ENCODE peak calls at places on chromosomes 7 and 10, in nine cellular contexts. I is stimulated activated CD4-positive, alpha-beta T cell treated with anti-CD3 and anti-CD28 coated beads, Interleukin-2, amount 100 ng/mL, for 24 hours; Y is nephron progenitor cell; V is substantia nigra; O is LHCN-M2; C is left cardiac atrium; H is Panc1; Q is SJSA1; G is uterus. W is an unnamed sample.

GRCh38 chr7:159088016-159088865 is 56.4 kb downstream of the VIPR2 start:
- DNase-seq in O (no peak), I (no peak), H (no peak), V (no peak), G (no peak), Y (no peak), Q (no peak), C (no peak), W (no peak)

GRCh38 chr10:51260376-51260775 is 186.1 kb downstream of the PRKG1 start:
- DNase-seq in G (no peak), C (no peak), O (no peak), H (no peak), Q (no peak), Y (no peak), V (no peak), I (no peak), W (no peak)

GRCh38 chr7:68629-69028 is 123.7 kb upstream of the FAM20C start:
- DNase-seq in Q (peak), I (no peak), H (no peak), G (no peak), Y (no peak), V (no peak), O (no peak), C (peak), W (no peak)

GRCh38 chr7:133355325-133355708 is 102.4 kb downstream of the EXOC4 start:
- DNase-seq in H (no peak), I (no peak), V (no peak), G (no peak), Q (no peak), Y (no peak), O (peak), C (no peak), W (no peak)

GRCh38 chr10:48197236-48197899 is 77.1 kb downstream of the FRMPD2 start:
- DNase-seq in C (no peak), O (no peak), I (no peak), G (no peak), Y (no peak), Q (no peak), H (no peak), V (no peak), W (no peak)

GRCh38 chr7:136523581-136523980 is 344.9 kb upstream of the CHRM2 start:
- DNase-seq in Q (no peak), C (no peak), Y (no peak), G (no peak), V (no peak), I (no peak), H (no peak), O (peak), W (no peak)

GRCh38 chr10:105024184-105024583 is 383.1 kb downstream of the SORCS3 start:
- DNase-seq in O (no peak), Q (no peak), G (no peak), V (no peak), I (no peak), H (no peak), Y (no peak), C (no peak), W (no peak)

GRCh38 chr10:97292097-97292861 is at the start of gene ARHGAP19:
- DNase-seq in O (peak), C (peak), I (peak), Q (peak), Y (peak), V (peak), G (peak), H (peak), W (peak)

GRCh38 chr10:100362570-100363496 is 15.8 kb downstream of the SCD start:
- DNase-seq in C (no peak), G (no peak), I (no peak), Y (no peak), H (no peak), O (no peak), Q (no peak), V (no peak), W (no peak)

GRCh38 chr10:129851941-129852650 is 112.0 kb downstream of the EBF3 start:
- DNase-seq in I (no peak), O (no peak), C (no peak), Y (no peak), V (no peak), H (no peak), Q (no peak), G (no peak), W (no peak)

GRCh38 chr10:97332586-97333350 is 1.8 kb downstream of the FRAT2 start:
- DNase-seq in Q (no peak), I (no peak), O (peak), C (peak), V (peak), G (peak), Y (peak), H (peak), W (peak)

GRCh38 chr7:74412603-74413002 is 41.1 kb upstream of the GTF2IRD1 start:
- DNase-seq in O (peak), I (no peak), C (no peak), G (no peak), H (no peak), Y (no peak), V (no peak), Q (no peak), W (no peak)

GRCh38 chr10:49187950-49188761 is at the start of gene TMEM273:
- DNase-seq in O (peak), H (no peak), V (peak), G (peak), C (peak), Q (no peak), I (no peak), Y (no peak), W (peak)

GRCh38 chr10:77800320-77800719 is 126.2 kb downstream of the DLG5 start:
- DNase-seq in I (no peak), Q (no peak), G (no peak), H (no peak), C (no peak), V (no peak), O (no peak), Y (no peak), W (no peak)

GRCh38 chr10:8778713-8779112 is 724.2 kb downstream of the GATA3 start:
- DNase-seq in V (no peak), H (no peak), I (peak), C (no peak), O (no peak), G (no peak), Y (no peak), Q (no peak), W (peak)

GRCh38 chr10:118017071-118017740 is 29.5 kb downstream of the RAB11FIP2 start:
- DNase-seq in V (no peak), C (no peak), Q (no peak), Y (no peak), I (no peak), O (no peak), H (no peak), G (no peak), W (no peak)

GRCh38 chr7:28958235-28958945 is at the start of gene TRIL:
- DNase-seq in Y (peak), G (peak), H (no peak), O (peak), I (peak), Q (peak), C (peak), V (peak), W (peak)

GRCh38 chr7:1317654-1318450 is 85.2 kb downstream of the UNCX start:
- DNase-seq in C (no peak), Y (no peak), O (no peak), I (no peak), V (no peak), H (no peak), G (no peak), Q (no peak), W (no peak)

GRCh38 chr10:13056461-13057077 is 43.4 kb upstream of the OPTN start:
- DNase-seq in G (no peak), C (no peak), I (no peak), H (no peak), Q (peak), Y (no peak), V (no peak), O (peak), W (no peak)

GRCh38 chr10:119466655-119467054 is 75.9 kb downstream of the RGS10 start:
- DNase-seq in G (no peak), Y (no peak), V (no peak), I (peak), O (no peak), C (no peak), Q (peak), H (no peak), W (no peak)

GRCh38 chr7:81600608-81601007 is 169.2 kb downstream of the HGF start:
- DNase-seq in O (peak), Q (no peak), V (no peak), Y (no peak), H (no peak), C (no peak), I (no peak), G (no peak), W (no peak)